ENCODE peak calls at places on chromosomes 7 and 10, in nine cellular contexts. K is kidney, R is Caco-2, W is epithelial cell of proximal tubule, I is AG09309, A is PC-3, E is psoas muscle, F is breast epithelium, C is spleen. Z is an unnamed sample.

GRCh38 chr10:17951868-17952371 is at the start of gene SLC39A12:
- DNase-seq in C (no peak), K (no peak), R (no peak), I (peak), F (no peak), A (peak), E (no peak), W (peak), Z (peak)

GRCh38 chr7:36409180-36409579 is 19.5 kb downstream of the ANLN start:
- DNase-seq in E (no peak), R (no peak), F (no peak), K (no peak), A (no peak), I (no peak), W (no peak), C (no peak), Z (no peak)

GRCh38 chr10:114115661-114116060 is 58.3 kb downstream of the CCDC186 start:
- DNase-seq in C (no peak), F (no peak), K (no peak), A (no peak), I (no peak), R (no peak), W (no peak), E (no peak), Z (no peak)

GRCh38 chr10:4326647-4327046 is 499.4 kb upstream of the AKR1E2 start:
- DNase-seq in E (no peak), C (no peak), A (no peak), F (no peak), I (no peak), W (no peak), K (no peak), R (no peak), Z (no peak)

GRCh38 chr7:135769403-135769802 is 20.8 kb upstream of the FAM180A start:
- DNase-seq in W (no peak), E (no peak), A (no peak), C (no peak), K (no peak), I (no peak), R (no peak), F (peak), Z (no peak)

GRCh38 chr10:104098360-104098925 is 12.8 kb upstream of the COL17A1 start:
- DNase-seq in W (no peak), F (no peak), C (no peak), I (no peak), A (no peak), K (no peak), E (no peak), R (no peak), Z (peak)

GRCh38 chr7:103031781-103032180 is 42.8 kb downstream of the FBXL13 start:
- DNase-seq in E (no peak), A (peak), R (no peak), W (no peak), I (no peak), C (no peak), F (no peak), K (no peak), Z (peak)

GRCh38 chr7:100127866-100128601 is 1.3 kb downstream of the MBLAC1 start:
- DNase-seq in R (peak), K (peak), C (no peak), A (peak), E (peak), W (no peak), I (no peak), F (no peak), Z (no peak)

GRCh38 chr10:78203915-78204818 is 170.5 kb downstream of the RPS24 start:
- DNase-seq in C (no peak), I (no peak), R (no peak), W (no peak), F (no peak), K (no peak), A (no peak), E (no peak), Z (no peak)

GRCh38 chr10:63464402-63465292 is 1.1 kb downstream of the JMJD1C start:
- DNase-seq in R (no peak), A (peak), F (no peak), W (no peak), C (no peak), I (no peak), E (no peak), K (peak), Z (peak)

GRCh38 chr7:95411036-95411435 is 14.9 kb upstream of the PON3 start:
- DNase-seq in E (no peak), C (no peak), W (no peak), R (no peak), I (no peak), A (peak), K (no peak), F (no peak), Z (peak)

GRCh38 chr7:69864822-69865221 is 266.5 kb downstream of the AUTS2 start:
- DNase-seq in R (no peak), K (no peak), E (no peak), I (no peak), C (no peak), F (no peak), W (no peak), A (no peak), Z (no peak)

GRCh38 chr10:106086391-106086790 is 1078.1 kb downstream of the SORCS1 start:
- DNase-seq in E (no peak), K (no peak), I (no peak), A (no peak), C (no peak), R (no peak), W (no peak), F (no peak), Z (no peak)

GRCh38 chr10:3136336-3136735 is 36.2 kb downstream of the PITRM1 start:
- DNase-seq in C (peak), E (peak), I (no peak), F (no peak), R (no peak), A (no peak), W (no peak), K (peak), Z (peak)

GRCh38 chr10:100996678-100997363 is 2.8 kb upstream of the LZTS2 start:
- DNase-seq in K (peak), I (no peak), W (no peak), F (no peak), C (peak), R (no peak), E (no peak), A (peak), Z (no peak)

GRCh38 chr7:18550574-18550973 is 55.0 kb downstream of the HDAC9 start:
- DNase-seq in C (no peak), K (no peak), I (no peak), F (no peak), E (no peak), W (no peak), A (no peak), R (no peak), Z (no peak)

GRCh38 chr10:62450905-62451605 is 76.9 kb downstream of the ZNF365 start:
- DNase-seq in A (no peak), R (no peak), W (no peak), F (peak), I (no peak), E (no peak), K (no peak), C (no peak), Z (no peak)

GRCh38 chr10:42975558-42976352 is 101.1 kb upstream of the RET start:
- DNase-seq in C (peak), W (no peak), A (peak), I (no peak), E (no peak), K (peak), F (no peak), R (peak), Z (no peak)

GRCh38 chr7:57821438-57822382 is 371.7 kb downstream of the ZNF716 start:
- DNase-seq in R (no peak), I (no peak), W (no peak), K (peak), A (no peak), F (no peak), E (no peak), C (no peak), Z (no peak)

GRCh38 chr7:132029369-132030160 is 473.1 kb upstream of the PODXL start:
- DNase-seq in I (no peak), R (no peak), K (no peak), E (no peak), W (no peak), F (no peak), C (no peak), A (peak), Z (no peak)

GRCh38 chr7:125773113-125773800 is 843.6 kb upstream of the POT1 start:
- DNase-seq in K (no peak), W (no peak), C (no peak), I (no peak), A (no peak), E (no peak), F (no peak), R (no peak), Z (no peak)

GRCh38 chr10:126846959-126847358 is 58.3 kb upstream of the DOCK1 start:
- DNase-seq in R (no peak), I (no peak), A (no peak), W (no peak), E (no peak), K (no peak), C (no peak), F (no peak), Z (no peak)

GRCh38 chr10:86403183-86403797 is 36.7 kb upstream of the GRID1 start:
- DNase-seq in F (no peak), A (no peak), W (peak), C (no peak), R (no peak), E (no peak), K (no peak), I (no peak), Z (no peak)

GRCh38 chr10:26044123-26044749 is 110.2 kb downstream of the MYO3A start:
- DNase-seq in I (no peak), F (no peak), R (no peak), E (no peak), A (no peak), W (no peak), C (no peak), K (no peak), Z (no peak)

GRCh38 chr10:29621161-29621560 is 13.6 kb downstream of the SVIL start:
- DNase-seq in R (no peak), C (no peak), K (no peak), F (peak), A (no peak), E (peak), W (peak), I (no peak), Z (peak)

GRCh38 chr7:37405603-37406122 is 43.0 kb downstream of the ELMO1 start:
- DNase-seq in R (no peak), F (no peak), C (no peak), A (no peak), E (peak), W (no peak), K (peak), I (no peak), Z (no peak)

GRCh38 chr7:93860261-93860660 is 30.3 kb downstream of the TFPI2 start:
- DNase-seq in R (no peak), F (no peak), C (no peak), W (no peak), A (no peak), I (no peak), K (no peak), E (no peak), Z (no peak)

GRCh38 chr10:58293989-58294388 is 25.0 kb downstream of the CISD1 start:
- DNase-seq in W (no peak), C (no peak), E (no peak), I (no peak), R (no peak), F (no peak), K (no peak), A (no peak), Z (no peak)

DNA sequence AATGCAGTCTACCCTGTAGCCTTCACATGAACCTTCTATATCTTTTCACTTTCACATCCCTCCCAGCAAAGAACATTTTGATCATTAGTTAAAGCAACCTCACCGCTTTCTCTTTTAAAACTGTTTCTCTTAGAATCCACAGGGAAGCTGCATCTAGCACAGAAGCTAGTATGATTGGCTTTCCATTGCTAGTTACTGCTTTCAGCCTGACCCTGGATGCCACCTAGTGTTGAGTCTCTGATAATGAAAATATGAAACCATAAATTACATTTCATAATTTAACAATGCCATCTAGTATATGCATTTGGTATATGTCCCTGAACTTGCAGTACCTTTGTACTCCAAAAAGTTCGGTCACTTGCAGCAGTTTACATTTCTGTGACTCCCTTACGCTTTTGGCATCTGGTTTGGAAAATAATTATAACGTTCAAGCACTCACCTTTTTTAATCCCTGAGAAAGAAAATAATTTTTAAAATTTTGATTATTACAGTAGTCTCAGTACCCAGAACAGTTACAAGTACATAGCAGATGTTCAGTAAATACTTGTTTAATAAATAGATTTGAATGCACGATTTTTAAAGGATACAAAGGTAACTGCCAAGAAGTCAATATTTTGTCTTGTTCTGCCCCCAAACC is 22.7 kb downstream of the CISD1 start:
- DNase-seq in E (no peak), R (peak), A (peak), F (no peak), W (no peak), K (no peak), C (no peak), I (no peak), Z (peak)
- TF ChIP-seq CTCF in E (peak), R (peak), A (peak), F (peak), W (peak), K (peak), C (peak), I (peak), Z (peak)

GRCh38 chr10:72276421-72277339 is 3.0 kb downstream of the DDIT4 start:
- DNase-seq in R (no peak), K (no peak), F (peak), I (no peak), C (no peak), A (no peak), E (peak), W (no peak), Z (peak)
- H3K4me3 ChIP-seq in R (no peak), K (peak), F (peak), I (peak), C (peak), A (peak), E (peak), W (peak), Z (peak)

DNA sequence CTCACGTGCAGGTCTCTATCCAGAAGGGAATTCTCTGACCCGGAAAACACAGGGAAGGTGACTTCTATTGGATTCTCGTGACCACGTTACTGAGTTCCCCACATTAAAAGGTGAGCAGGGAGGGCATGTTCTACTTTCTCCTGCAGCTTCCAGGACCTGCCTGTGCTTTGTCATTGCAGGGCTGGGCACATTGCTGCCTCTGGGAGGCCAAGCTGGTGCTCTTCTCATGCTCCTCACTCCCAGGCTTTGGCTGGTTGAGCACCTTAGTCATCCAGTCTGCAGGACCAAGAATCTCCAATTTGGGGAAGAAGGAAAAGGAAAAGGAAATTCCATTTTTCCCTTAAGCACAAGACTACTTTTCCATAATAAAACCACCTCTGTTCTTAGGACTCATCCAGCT is 86.5 kb upstream of the TMEM72 start:
- DNase-seq in C (no peak), E (no peak), I (no peak), R (no peak), A (peak), W (no peak), F (no peak), K (no peak), Z (no peak)
- TF ChIP-seq CTCF in C (no peak), E (no peak), I (no peak), R (no peak), A (no peak), W (peak), F (no peak), K (no peak), Z (no peak)

GRCh38 chr7:39735903-39736302 is 112.5 kb downstream of the RALA start:
- DNase-seq in K (no peak), C (no peak), I (no peak), R (no peak), E (no peak), A (no peak), F (no peak), W (no peak), Z (peak)
- H3K4me3 ChIP-seq in K (no peak), C (no peak), I (no peak), R (no peak), E (no peak), A (no peak), F (no peak), W (no peak), Z (no peak)

GRCh38 chr7:68148440-68148839 is 1151.8 kb downstream of the TYW1 start:
- DNase-seq in W (no peak), E (no peak), A (no peak), I (no peak), C (no peak), F (no peak), K (no peak), R (no peak), Z (no peak)
- TF ChIP-seq CTCF in W (no peak), E (no peak), A (no peak), I (no peak), C (no peak), F (no peak), K (no peak), R (no peak), Z (no peak)

GRCh38 chr7:136869006-136869961 is 832 bp downstream of the CHRM2 start:
- DNase-seq in C (peak), I (no peak), R (no peak), K (peak), W (no peak), E (peak), F (no peak), A (no peak), Z (no peak)
- H3K4me3 ChIP-seq in C (no peak), I (peak), R (no peak), K (no peak), W (no peak), E (no peak), F (peak), A (no peak), Z (no peak)

GRCh38 chr7:150322833-150323681 is at the start of the genes ACTR3C and LRRC61:
- DNase-seq in A (peak), C (peak), W (no peak), K (peak), I (no peak), E (no peak), F (no peak), R (peak), Z (no peak)
- TF ChIP-seq CTCF in A (peak), C (peak), W (peak), K (no peak), I (no peak), E (peak), F (peak), R (peak), Z (no peak)

DNA sequence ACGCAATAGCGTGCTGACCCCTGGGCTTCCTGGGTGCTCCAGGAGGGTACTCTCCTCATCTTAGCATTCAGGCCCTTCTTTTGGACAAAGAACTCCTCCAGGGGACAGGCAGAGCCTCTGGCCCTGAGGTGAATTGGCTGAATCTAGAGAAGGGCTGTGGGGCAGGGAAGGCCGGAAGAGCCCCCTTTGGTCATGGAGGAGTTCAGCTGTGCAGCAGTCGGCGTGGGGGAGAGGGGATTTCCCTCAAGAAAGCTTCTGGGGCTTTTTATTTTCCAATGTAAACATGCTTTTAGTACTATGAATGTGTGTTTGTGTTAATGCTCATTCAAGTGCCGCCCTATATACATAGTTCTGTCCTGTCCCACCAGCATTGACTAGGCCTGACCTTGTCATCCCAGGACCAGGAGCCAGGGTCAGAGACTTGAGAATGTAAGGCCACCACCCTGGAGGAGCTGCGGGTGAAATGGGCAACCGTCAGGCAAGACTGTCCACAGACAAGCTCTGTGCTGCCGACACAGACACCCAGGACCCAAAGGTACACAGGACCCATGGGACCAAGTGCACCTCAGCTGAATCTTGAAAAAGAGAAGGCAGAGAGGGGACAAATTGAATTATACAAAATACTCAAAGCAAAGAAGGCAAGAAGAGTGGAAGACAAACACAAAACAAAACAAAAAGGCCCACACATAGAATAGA is 38.7 kb downstream of the FIGNL1 start:
- DNase-seq in F (no peak), K (no peak), I (no peak), W (no peak), E (no peak), R (no peak), A (no peak), C (no peak), Z (no peak)
- H3K4me3 ChIP-seq in F (no peak), K (no peak), I (no peak), W (no peak), E (no peak), R (no peak), A (no peak), C (no peak), Z (no peak)

GRCh38 chr10:15369642-15370211 is 1.4 kb downstream of the FAM171A1 start:
- DNase-seq in F (no peak), R (peak), E (peak), C (no peak), K (no peak), I (no peak), A (no peak), W (no peak), Z (no peak)

GRCh38 chr10:15373199-15373598 is 2.1 kb upstream of the FAM171A1 start:
- DNase-seq in C (no peak), F (no peak), I (no peak), K (no peak), E (no peak), A (no peak), W (no peak), R (no peak), Z (no peak)

GRCh38 chr10:15368456-15368855 is 2.6 kb downstream of the FAM171A1 start:
- DNase-seq in K (no peak), A (no peak), C (no peak), E (no peak), W (no peak), F (no peak), I (no peak), R (no peak), Z (no peak)

GRCh38 chr10:15370212-15370740 is 813 bp downstream of the FAM171A1 start:
- DNase-seq in E (peak), W (no peak), A (no peak), F (no peak), C (peak), I (no peak), K (peak), R (peak), Z (peak)

DNA sequence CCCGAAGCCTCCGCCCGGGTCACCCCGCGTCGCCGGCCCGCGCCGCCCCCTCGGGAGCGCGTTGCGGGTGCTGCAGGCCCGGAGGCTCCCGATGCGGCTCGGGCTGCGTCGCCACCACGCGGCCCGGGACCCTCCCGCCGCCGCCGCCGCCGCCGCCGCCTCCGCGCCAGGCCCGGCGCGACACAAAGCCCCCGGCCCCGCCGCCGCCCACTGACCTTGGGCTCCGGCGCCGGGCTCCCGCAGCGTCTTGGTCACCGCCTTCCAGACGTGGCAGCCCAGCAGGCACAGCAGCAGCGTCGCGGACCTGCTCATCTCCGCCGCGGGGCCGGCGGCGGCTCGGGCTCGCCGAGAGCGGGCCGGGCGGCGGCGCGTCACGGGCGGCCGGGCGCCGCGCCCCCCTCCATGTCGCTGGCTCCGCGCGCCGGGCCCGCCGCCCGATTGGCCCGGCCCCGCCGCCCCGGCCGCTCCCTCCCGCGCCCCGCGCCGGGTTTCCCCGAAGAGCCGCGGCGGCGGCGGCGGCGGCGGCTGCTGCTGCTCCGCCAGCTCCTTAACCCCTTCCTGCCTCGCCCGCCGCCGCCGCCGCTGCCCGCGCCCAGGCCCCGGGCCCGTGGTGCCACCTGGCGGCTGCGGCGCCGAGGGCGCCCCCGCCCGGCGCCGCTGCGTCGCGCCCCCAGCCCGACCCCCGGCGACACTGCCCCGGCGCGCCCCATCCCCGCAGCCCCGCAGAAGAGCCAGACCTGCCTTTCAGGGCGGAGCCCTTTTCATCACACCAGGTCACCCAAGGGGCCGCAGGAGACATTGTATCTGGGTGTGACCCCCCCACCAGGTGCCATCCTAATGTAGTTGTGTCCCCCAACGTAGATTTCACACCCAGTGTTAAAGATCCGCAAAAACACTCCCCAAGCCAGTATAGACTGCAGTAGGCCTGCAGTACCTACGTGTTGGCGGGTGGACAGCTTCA is at the start of gene FAM171A1:
- DNase-seq in K (peak), C (peak), F (no peak), W (no peak), R (peak), A (peak), E (peak), I (no peak), Z (peak)
- TF ChIP-seq CTCF in K (peak), C (peak), F (no peak), W (no peak), R (peak), A (no peak), E (peak), I (no peak), Z (no peak)